ENCODE peak calls at places on chromosomes 2 and 18, in nine cellular contexts. One of them, this sample, is unnamed. For H3K36me3, the result is how much of the 10 kb centered on the place peaks cover.

GRCh38 chr2:62706721-62707516 is 1.4 kb downstream of the EHBP1 start:
- DNase-seq in left ventricle myocardium inferior: no peak
- DNase-seq in colonic mucosa: peak
- DNase-seq in WERI-Rb-1: no peak
- DNase-seq in brain microvascular endothelial cell: no peak
- DNase-seq in body of pancreas: no peak
- DNase-seq in IMR-90: no peak
- DNase-seq in PC-3: peak
- DNase-seq in neural progenitor cell: peak
- DNase-seq in this sample: no peak

GRCh38 chr2:233419626-233420431 is 65.5 kb downstream of the DGKD start:
- DNase-seq in colonic mucosa: no peak
- DNase-seq in left ventricle myocardium inferior: no peak
- DNase-seq in WERI-Rb-1: no peak
- DNase-seq in body of pancreas: no peak
- DNase-seq in neural progenitor cell: peak
- DNase-seq in PC-3: no peak
- DNase-seq in IMR-90: peak
- DNase-seq in brain microvascular endothelial cell: no peak
- DNase-seq in this sample: no peak

GRCh38 chr18:78973357-78974083 is 6.1 kb upstream of the SALL3 start:
- DNase-seq in left ventricle myocardium inferior: no peak
- DNase-seq in WERI-Rb-1: no peak
- DNase-seq in PC-3: no peak
- DNase-seq in IMR-90: no peak
- DNase-seq in colonic mucosa: no peak
- DNase-seq in body of pancreas: no peak
- DNase-seq in brain microvascular endothelial cell: no peak
- DNase-seq in neural progenitor cell: peak
- DNase-seq in this sample: peak

GRCh38 chr2:173298536-173299097 is 56.1 kb upstream of the CDCA7 start:
- DNase-seq in IMR-90: no peak
- DNase-seq in left ventricle myocardium inferior: no peak
- DNase-seq in brain microvascular endothelial cell: no peak
- DNase-seq in colonic mucosa: peak
- DNase-seq in body of pancreas: no peak
- DNase-seq in WERI-Rb-1: no peak
- DNase-seq in neural progenitor cell: peak
- DNase-seq in PC-3: no peak
- DNase-seq in this sample: no peak

GRCh38 chr18:58716046-58716766 is 44.9 kb downstream of the MALT1 start:
- DNase-seq in body of pancreas: no peak
- DNase-seq in WERI-Rb-1: no peak
- DNase-seq in neural progenitor cell: no peak
- DNase-seq in PC-3: no peak
- DNase-seq in brain microvascular endothelial cell: peak
- DNase-seq in IMR-90: peak
- DNase-seq in left ventricle myocardium inferior: no peak
- DNase-seq in colonic mucosa: no peak
- DNase-seq in this sample: no peak

GRCh38 chr2:69911985-69912563 is 2.8 kb upstream of the MXD1 start:
- DNase-seq in IMR-90: peak
- DNase-seq in colonic mucosa: no peak
- DNase-seq in PC-3: peak
- DNase-seq in neural progenitor cell: peak
- DNase-seq in WERI-Rb-1: no peak
- DNase-seq in left ventricle myocardium inferior: no peak
- DNase-seq in brain microvascular endothelial cell: no peak
- DNase-seq in body of pancreas: peak
- DNase-seq in this sample: no peak

GRCh38 chr2:37250869-37251740 is 19.6 kb downstream of the NDUFAF7 start:
- DNase-seq in WERI-Rb-1: no peak
- DNase-seq in neural progenitor cell: no peak
- DNase-seq in colonic mucosa: no peak
- DNase-seq in left ventricle myocardium inferior: no peak
- DNase-seq in PC-3: no peak
- DNase-seq in IMR-90: no peak
- DNase-seq in brain microvascular endothelial cell: no peak
- DNase-seq in body of pancreas: no peak
- DNase-seq in this sample: no peak

GRCh38 chr2:237431856-237432255 is 17.9 kb upstream of the COL6A3 start:
- DNase-seq in WERI-Rb-1: no peak
- DNase-seq in IMR-90: no peak
- DNase-seq in colonic mucosa: no peak
- DNase-seq in PC-3: peak
- DNase-seq in body of pancreas: no peak
- DNase-seq in brain microvascular endothelial cell: peak
- DNase-seq in neural progenitor cell: no peak
- DNase-seq in left ventricle myocardium inferior: no peak
- DNase-seq in this sample: no peak

GRCh38 chr2:182366625-182367024 is 60.2 kb downstream of the PDE1A start:
- DNase-seq in body of pancreas: peak
- DNase-seq in IMR-90: peak
- DNase-seq in WERI-Rb-1: no peak
- DNase-seq in brain microvascular endothelial cell: no peak
- DNase-seq in left ventricle myocardium inferior: no peak
- DNase-seq in colonic mucosa: no peak
- DNase-seq in neural progenitor cell: no peak
- DNase-seq in PC-3: no peak
- DNase-seq in this sample: no peak

GRCh38 chr2:240458044-240458899 is 22.8 kb downstream of the GPC1 start:
- DNase-seq in left ventricle myocardium inferior: no peak
- DNase-seq in PC-3: no peak
- DNase-seq in body of pancreas: no peak
- DNase-seq in WERI-Rb-1: no peak
- DNase-seq in brain microvascular endothelial cell: no peak
- DNase-seq in neural progenitor cell: no peak
- DNase-seq in IMR-90: no peak
- DNase-seq in colonic mucosa: no peak
- DNase-seq in this sample: peak

GRCh38 chr2:204665771-204666170 is 120.5 kb downstream of the PARD3B start:
- DNase-seq in body of pancreas: no peak
- DNase-seq in neural progenitor cell: no peak
- DNase-seq in PC-3: no peak
- DNase-seq in IMR-90: no peak
- DNase-seq in colonic mucosa: no peak
- DNase-seq in brain microvascular endothelial cell: no peak
- DNase-seq in WERI-Rb-1: no peak
- DNase-seq in left ventricle myocardium inferior: no peak
- DNase-seq in this sample: no peak

GRCh38 chr2:205701509-205701908 is 19.2 kb downstream of the NRP2 start:
- DNase-seq in body of pancreas: no peak
- DNase-seq in brain microvascular endothelial cell: no peak
- DNase-seq in WERI-Rb-1: no peak
- DNase-seq in IMR-90: peak
- DNase-seq in PC-3: peak
- DNase-seq in left ventricle myocardium inferior: no peak
- DNase-seq in neural progenitor cell: no peak
- DNase-seq in colonic mucosa: no peak
- DNase-seq in this sample: no peak
- TF ChIP-seq CTCF in body of pancreas: no peak
- TF ChIP-seq CTCF in brain microvascular endothelial cell: no peak
- TF ChIP-seq CTCF in WERI-Rb-1: no peak
- TF ChIP-seq CTCF in IMR-90: no peak
- TF ChIP-seq CTCF in PC-3: no peak
- TF ChIP-seq CTCF in left ventricle myocardium inferior: no peak
- TF ChIP-seq CTCF in neural progenitor cell: no peak
- TF ChIP-seq CTCF in colonic mucosa: no peak
- TF ChIP-seq CTCF in this sample: no peak

GRCh38 chr2:28603821-28604220 is 108.0 kb downstream of the PLB1 start:
- DNase-seq in left ventricle myocardium inferior: no peak
- DNase-seq in body of pancreas: no peak
- DNase-seq in brain microvascular endothelial cell: no peak
- DNase-seq in colonic mucosa: no peak
- DNase-seq in neural progenitor cell: no peak
- DNase-seq in IMR-90: no peak
- DNase-seq in WERI-Rb-1: no peak
- DNase-seq in PC-3: no peak
- DNase-seq in this sample: no peak
- H3K27ac ChIP-seq in left ventricle myocardium inferior: no peak
- H3K27ac ChIP-seq in body of pancreas: no peak
- H3K27ac ChIP-seq in brain microvascular endothelial cell: no peak
- H3K27ac ChIP-seq in colonic mucosa: no peak
- H3K27ac ChIP-seq in neural progenitor cell: no peak
- H3K27ac ChIP-seq in IMR-90: no peak
- H3K27ac ChIP-seq in WERI-Rb-1: no peak
- H3K27ac ChIP-seq in PC-3: peak
- H3K27ac ChIP-seq in this sample: no peak

GRCh38 chr2:160300203-160300602 is 100.1 kb upstream of the ITGB6 start:
- DNase-seq in PC-3: no peak
- DNase-seq in brain microvascular endothelial cell: no peak
- DNase-seq in IMR-90: no peak
- DNase-seq in left ventricle myocardium inferior: no peak
- DNase-seq in neural progenitor cell: no peak
- DNase-seq in colonic mucosa: no peak
- DNase-seq in WERI-Rb-1: no peak
- DNase-seq in body of pancreas: no peak
- DNase-seq in this sample: no peak

GRCh38 chr2:160301420-160301819 is 101.3 kb upstream of the ITGB6 start:
- DNase-seq in WERI-Rb-1: no peak
- DNase-seq in body of pancreas: no peak
- DNase-seq in PC-3: no peak
- DNase-seq in brain microvascular endothelial cell: no peak
- DNase-seq in neural progenitor cell: no peak
- DNase-seq in left ventricle myocardium inferior: no peak
- DNase-seq in IMR-90: peak
- DNase-seq in colonic mucosa: no peak
- DNase-seq in this sample: no peak

GRCh38 chr2:160298960-160299359 is 98.9 kb upstream of the ITGB6 start:
- DNase-seq in PC-3: no peak
- DNase-seq in left ventricle myocardium inferior: no peak
- DNase-seq in body of pancreas: no peak
- DNase-seq in WERI-Rb-1: no peak
- DNase-seq in IMR-90: peak
- DNase-seq in brain microvascular endothelial cell: no peak
- DNase-seq in colonic mucosa: no peak
- DNase-seq in neural progenitor cell: no peak
- DNase-seq in this sample: no peak

GRCh38 chr2:160303076-160303475 is 103.0 kb upstream of the ITGB6 start:
- DNase-seq in brain microvascular endothelial cell: no peak
- DNase-seq in PC-3: no peak
- DNase-seq in colonic mucosa: no peak
- DNase-seq in IMR-90: no peak
- DNase-seq in WERI-Rb-1: no peak
- DNase-seq in body of pancreas: no peak
- DNase-seq in left ventricle myocardium inferior: no peak
- DNase-seq in neural progenitor cell: no peak
- DNase-seq in this sample: no peak

GRCh38 chr2:160299540-160299939 is 99.5 kb upstream of the ITGB6 start:
- DNase-seq in WERI-Rb-1: no peak
- DNase-seq in body of pancreas: no peak
- DNase-seq in left ventricle myocardium inferior: no peak
- DNase-seq in PC-3: no peak
- DNase-seq in colonic mucosa: no peak
- DNase-seq in IMR-90: peak
- DNase-seq in brain microvascular endothelial cell: peak
- DNase-seq in neural progenitor cell: no peak
- DNase-seq in this sample: no peak
- H3K36me3 ChIP-seq in WERI-Rb-1: under half
- H3K36me3 ChIP-seq in body of pancreas: under half
- H3K36me3 ChIP-seq in left ventricle myocardium inferior: half or more
- H3K36me3 ChIP-seq in PC-3: under half
- H3K36me3 ChIP-seq in colonic mucosa: under half
- H3K36me3 ChIP-seq in IMR-90: under half
- H3K36me3 ChIP-seq in brain microvascular endothelial cell: under half
- H3K36me3 ChIP-seq in neural progenitor cell: under half
- H3K36me3 ChIP-seq in this sample: under half

GRCh38 chr18:65936678-65937077 is 185.9 kb downstream of the CDH7 start:
- DNase-seq in neural progenitor cell: no peak
- DNase-seq in PC-3: peak
- DNase-seq in body of pancreas: no peak
- DNase-seq in colonic mucosa: no peak
- DNase-seq in WERI-Rb-1: no peak
- DNase-seq in IMR-90: no peak
- DNase-seq in left ventricle myocardium inferior: no peak
- DNase-seq in brain microvascular endothelial cell: no peak
- DNase-seq in this sample: no peak
- TF ChIP-seq CTCF in neural progenitor cell: no peak
- TF ChIP-seq CTCF in PC-3: peak
- TF ChIP-seq CTCF in body of pancreas: no peak
- TF ChIP-seq CTCF in colonic mucosa: no peak
- TF ChIP-seq CTCF in WERI-Rb-1: no peak
- TF ChIP-seq CTCF in IMR-90: no peak
- TF ChIP-seq CTCF in left ventricle myocardium inferior: no peak
- TF ChIP-seq CTCF in brain microvascular endothelial cell: no peak
- TF ChIP-seq CTCF in this sample: no peak

GRCh38 chr2:235263205-235264120 is 230.4 kb upstream of the AGAP1 start:
- DNase-seq in PC-3: peak
- DNase-seq in body of pancreas: peak
- DNase-seq in colonic mucosa: peak
- DNase-seq in WERI-Rb-1: no peak
- DNase-seq in IMR-90: peak
- DNase-seq in left ventricle myocardium inferior: peak
- DNase-seq in brain microvascular endothelial cell: peak
- DNase-seq in neural progenitor cell: peak
- DNase-seq in this sample: peak
- H3K27ac ChIP-seq in PC-3: peak
- H3K27ac ChIP-seq in body of pancreas: no peak
- H3K27ac ChIP-seq in colonic mucosa: peak
- H3K27ac ChIP-seq in WERI-Rb-1: no peak
- H3K27ac ChIP-seq in IMR-90: peak
- H3K27ac ChIP-seq in left ventricle myocardium inferior: peak
- H3K27ac ChIP-seq in brain microvascular endothelial cell: peak
- H3K27ac ChIP-seq in neural progenitor cell: no peak
- H3K27ac ChIP-seq in this sample: peak

This sample was measured in kidney.